ENCODE peak calls at places on chromosomes 4 and X, in six cellular contexts. One of them, this sample, is unnamed.
A peak's percentile ranks its signal among the peaks of the same experiment; 100 is the strongest.

GRCh38 chr4:3389879-3390840 is 51.6 kb upstream of the HGFAC start:
- DNase-seq in upper lobe of right lung: no peak
- DNase-seq in endothelial cell of umbilical vein: no peak
- DNase-seq in OCI-LY7: no peak
- DNase-seq in transverse colon: no peak
- DNase-seq in left ventricle myocardium inferior: peak; percentile 16
- DNase-seq in this sample: no peak

GRCh38 chrX:112734250-112734649 is 54.5 kb upstream of the LHFPL1 start:
- DNase-seq in left ventricle myocardium inferior: no peak
- DNase-seq in transverse colon: no peak
- DNase-seq in OCI-LY7: peak; percentile 8
- DNase-seq in endothelial cell of umbilical vein: no peak
- DNase-seq in upper lobe of right lung: no peak
- DNase-seq in this sample: no peak

GRCh38 chr4:19739101-19739651 is 512.5 kb upstream of the SLIT2 start:
- DNase-seq in OCI-LY7: no peak
- DNase-seq in transverse colon: no peak
- DNase-seq in endothelial cell of umbilical vein: peak; percentile 96
- DNase-seq in upper lobe of right lung: no peak
- DNase-seq in left ventricle myocardium inferior: no peak
- DNase-seq in this sample: no peak

GRCh38 chr4:147635348-147635747 is 18.2 kb downstream of the TMEM184C start:
- DNase-seq in left ventricle myocardium inferior: no peak
- DNase-seq in OCI-LY7: no peak
- DNase-seq in transverse colon: no peak
- DNase-seq in endothelial cell of umbilical vein: no peak
- DNase-seq in upper lobe of right lung: no peak
- DNase-seq in this sample: no peak

GRCh38 chrX:68462197-68462596 is 28.9 kb upstream of the OPHN1 start:
- DNase-seq in endothelial cell of umbilical vein: peak; percentile 14
- DNase-seq in upper lobe of right lung: no peak
- DNase-seq in OCI-LY7: no peak
- DNase-seq in left ventricle myocardium inferior: no peak
- DNase-seq in transverse colon: no peak
- DNase-seq in this sample: no peak

GRCh38 chrX:36357855-36358254 is 438.3 kb downstream of the CFAP47 start:
- DNase-seq in endothelial cell of umbilical vein: no peak
- DNase-seq in left ventricle myocardium inferior: no peak
- DNase-seq in OCI-LY7: no peak
- DNase-seq in upper lobe of right lung: no peak
- DNase-seq in transverse colon: no peak
- DNase-seq in this sample: no peak

GRCh38 chr4:174537634-174538033 is 15.3 kb upstream of the HPGD start:
- DNase-seq in transverse colon: no peak
- DNase-seq in endothelial cell of umbilical vein: no peak
- DNase-seq in OCI-LY7: no peak
- DNase-seq in upper lobe of right lung: no peak
- DNase-seq in left ventricle myocardium inferior: no peak
- DNase-seq in this sample: no peak

GRCh38 chr4:9898596-9899345 is 117.3 kb downstream of the DRD5 start:
- DNase-seq in endothelial cell of umbilical vein: peak; percentile 9
- DNase-seq in upper lobe of right lung: no peak
- DNase-seq in OCI-LY7: no peak
- DNase-seq in left ventricle myocardium inferior: peak; percentile 54
- DNase-seq in transverse colon: peak; percentile 37
- DNase-seq in this sample: no peak

GRCh38 chr4:123168812-123169211 is 227.8 kb upstream of the SPRY1 start:
- DNase-seq in OCI-LY7: no peak
- DNase-seq in endothelial cell of umbilical vein: no peak
- DNase-seq in left ventricle myocardium inferior: no peak
- DNase-seq in upper lobe of right lung: no peak
- DNase-seq in transverse colon: no peak
- DNase-seq in this sample: no peak

GRCh38 chr4:189858445-189858844 is 82.2 kb upstream of the FRG1 start:
- DNase-seq in left ventricle myocardium inferior: no peak
- DNase-seq in transverse colon: no peak
- DNase-seq in endothelial cell of umbilical vein: no peak
- DNase-seq in upper lobe of right lung: no peak
- DNase-seq in OCI-LY7: peak; percentile 40
- DNase-seq in this sample: no peak

GRCh38 chrX:5380426-5380825 is 848.2 kb downstream of the NLGN4X start:
- DNase-seq in OCI-LY7: no peak
- DNase-seq in endothelial cell of umbilical vein: no peak
- DNase-seq in upper lobe of right lung: no peak
- DNase-seq in transverse colon: no peak
- DNase-seq in left ventricle myocardium inferior: no peak
- DNase-seq in this sample: no peak

GRCh38 chr4:111788046-111788642 is 357.1 kb upstream of the FAM241A start:
- DNase-seq in endothelial cell of umbilical vein: no peak
- DNase-seq in transverse colon: no peak
- DNase-seq in OCI-LY7: no peak
- DNase-seq in left ventricle myocardium inferior: no peak
- DNase-seq in upper lobe of right lung: no peak
- DNase-seq in this sample: no peak
- TF ChIP-seq CTCF in endothelial cell of umbilical vein: no peak
- TF ChIP-seq CTCF in transverse colon: no peak
- TF ChIP-seq CTCF in OCI-LY7: no peak
- TF ChIP-seq CTCF in left ventricle myocardium inferior: no peak
- TF ChIP-seq CTCF in upper lobe of right lung: no peak
- TF ChIP-seq CTCF in this sample: no peak

GRCh38 chr4:958836-959337 is 14.5 kb downstream of the DGKQ start:
- DNase-seq in transverse colon: no peak
- DNase-seq in OCI-LY7: no peak
- DNase-seq in upper lobe of right lung: peak; percentile 40
- DNase-seq in left ventricle myocardium inferior: no peak
- DNase-seq in endothelial cell of umbilical vein: no peak
- DNase-seq in this sample: no peak
- H3K36me3 ChIP-seq in transverse colon: no peaks in the 10 kb centered on the region
- H3K36me3 ChIP-seq in OCI-LY7: no peaks in the 10 kb centered on the region
- H3K36me3 ChIP-seq in upper lobe of right lung: peaks cover 18% of the 10 kb centered on the region
- H3K36me3 ChIP-seq in left ventricle myocardium inferior: peaks cover 48% of the 10 kb centered on the region
- H3K36me3 ChIP-seq in endothelial cell of umbilical vein: peaks cover 15% of the 10 kb centered on the region
- H3K36me3 ChIP-seq in this sample: peaks cover 15% of the 10 kb centered on the region

GRCh38 chr4:26496207-26496783 is 6.0 kb upstream of the CCKAR start:
- DNase-seq in transverse colon: no peak
- DNase-seq in upper lobe of right lung: no peak
- DNase-seq in OCI-LY7: no peak
- DNase-seq in endothelial cell of umbilical vein: no peak
- DNase-seq in left ventricle myocardium inferior: no peak
- DNase-seq in this sample: no peak
- TF ChIP-seq CTCF in transverse colon: no peak
- TF ChIP-seq CTCF in upper lobe of right lung: no peak
- TF ChIP-seq CTCF in OCI-LY7: no peak
- TF ChIP-seq CTCF in endothelial cell of umbilical vein: no peak
- TF ChIP-seq CTCF in left ventricle myocardium inferior: no peak
- TF ChIP-seq CTCF in this sample: no peak

GRCh38 chr4:145842224-145842887 is 96.3 kb downstream of the ZNF827 start:
- DNase-seq in upper lobe of right lung: no peak
- DNase-seq in transverse colon: no peak
- DNase-seq in left ventricle myocardium inferior: no peak
- DNase-seq in OCI-LY7: no peak
- DNase-seq in endothelial cell of umbilical vein: peak; percentile 76
- DNase-seq in this sample: peak; percentile 44

GRCh38 chr4:145845118-145845517 is 93.5 kb downstream of the ZNF827 start:
- DNase-seq in left ventricle myocardium inferior: no peak
- DNase-seq in upper lobe of right lung: no peak
- DNase-seq in transverse colon: no peak
- DNase-seq in endothelial cell of umbilical vein: no peak
- DNase-seq in OCI-LY7: no peak
- DNase-seq in this sample: no peak

GRCh38 chr4:145840801-145841200 is 97.8 kb downstream of the ZNF827 start:
- DNase-seq in endothelial cell of umbilical vein: no peak
- DNase-seq in left ventricle myocardium inferior: no peak
- DNase-seq in upper lobe of right lung: no peak
- DNase-seq in OCI-LY7: no peak
- DNase-seq in transverse colon: no peak
- DNase-seq in this sample: no peak

GRCh38 chr4:145843651-145844050 is 95.0 kb downstream of the ZNF827 start:
- DNase-seq in OCI-LY7: no peak
- DNase-seq in upper lobe of right lung: no peak
- DNase-seq in transverse colon: no peak
- DNase-seq in left ventricle myocardium inferior: no peak
- DNase-seq in endothelial cell of umbilical vein: no peak
- DNase-seq in this sample: no peak

GRCh38 chr4:145843148-145843547 is 95.5 kb downstream of the ZNF827 start:
- DNase-seq in left ventricle myocardium inferior: no peak
- DNase-seq in transverse colon: no peak
- DNase-seq in OCI-LY7: no peak
- DNase-seq in upper lobe of right lung: no peak
- DNase-seq in endothelial cell of umbilical vein: peak; percentile 79
- DNase-seq in this sample: no peak
- H3K36me3 ChIP-seq in left ventricle myocardium inferior: peaks cover 11% of the 10 kb centered on the region
- H3K36me3 ChIP-seq in transverse colon: no peaks in the 10 kb centered on the region
- H3K36me3 ChIP-seq in OCI-LY7: peaks cover 76% of the 10 kb centered on the region
- H3K36me3 ChIP-seq in upper lobe of right lung: no peaks in the 10 kb centered on the region
- H3K36me3 ChIP-seq in endothelial cell of umbilical vein: no peaks in the 10 kb centered on the region
- H3K36me3 ChIP-seq in this sample: peaks cover 6% of the 10 kb centered on the region

GRCh38 chr4:46648088-46648744 is 258.3 kb upstream of the GABRA2 start:
- DNase-seq in OCI-LY7: peak; percentile 43
- DNase-seq in left ventricle myocardium inferior: no peak
- DNase-seq in upper lobe of right lung: no peak
- DNase-seq in endothelial cell of umbilical vein: no peak
- DNase-seq in transverse colon: peak; percentile 16
- DNase-seq in this sample: no peak
- TF ChIP-seq CTCF in OCI-LY7: peak; percentile 82
- TF ChIP-seq CTCF in left ventricle myocardium inferior: no peak
- TF ChIP-seq CTCF in upper lobe of right lung: peak; percentile 20
- TF ChIP-seq CTCF in endothelial cell of umbilical vein: no peak
- TF ChIP-seq CTCF in transverse colon: peak; percentile 30
- TF ChIP-seq CTCF in this sample: no peak

GRCh38 chr4:84669201-84669600 is 86.3 kb downstream of the CDS1 start:
- DNase-seq in endothelial cell of umbilical vein: no peak
- DNase-seq in transverse colon: no peak
- DNase-seq in upper lobe of right lung: no peak
- DNase-seq in OCI-LY7: no peak
- DNase-seq in left ventricle myocardium inferior: no peak
- DNase-seq in this sample: no peak

GRCh38 chr4:84673475-84674230 is 90.7 kb downstream of the CDS1 start:
- DNase-seq in upper lobe of right lung: no peak
- DNase-seq in transverse colon: no peak
- DNase-seq in OCI-LY7: no peak
- DNase-seq in left ventricle myocardium inferior: no peak
- DNase-seq in endothelial cell of umbilical vein: peak; percentile 76
- DNase-seq in this sample: no peak

GRCh38 chr4:84677093-84677492 is 94.2 kb downstream of the CDS1 start:
- DNase-seq in endothelial cell of umbilical vein: no peak
- DNase-seq in transverse colon: no peak
- DNase-seq in OCI-LY7: no peak
- DNase-seq in upper lobe of right lung: no peak
- DNase-seq in left ventricle myocardium inferior: no peak
- DNase-seq in this sample: no peak

GRCh38 chr4:84666444-84666843 is 83.5 kb downstream of the CDS1 start:
- DNase-seq in left ventricle myocardium inferior: no peak
- DNase-seq in upper lobe of right lung: no peak
- DNase-seq in endothelial cell of umbilical vein: no peak
- DNase-seq in OCI-LY7: no peak
- DNase-seq in transverse colon: no peak
- DNase-seq in this sample: no peak

GRCh38 chr4:84672177-84672576 is 89.2 kb downstream of the CDS1 start:
- DNase-seq in transverse colon: no peak
- DNase-seq in endothelial cell of umbilical vein: no peak
- DNase-seq in OCI-LY7: no peak
- DNase-seq in left ventricle myocardium inferior: no peak
- DNase-seq in upper lobe of right lung: no peak
- DNase-seq in this sample: no peak
- H3K36me3 ChIP-seq in transverse colon: peaks cover 29% of the 10 kb centered on the region
- H3K36me3 ChIP-seq in endothelial cell of umbilical vein: peaks cover 12% of the 10 kb centered on the region
- H3K36me3 ChIP-seq in OCI-LY7: no peaks in the 10 kb centered on the region
- H3K36me3 ChIP-seq in left ventricle myocardium inferior: peaks cover 87% of the 10 kb centered on the region
- H3K36me3 ChIP-seq in upper lobe of right lung: peaks cover 64% of the 10 kb centered on the region
- H3K36me3 ChIP-seq in this sample: no peaks in the 10 kb centered on the region

GRCh38 chr4:1285790-1286553 is 3.7 kb upstream of the MAEA start:
- DNase-seq in transverse colon: no peak
- DNase-seq in OCI-LY7: peak; percentile 69
- DNase-seq in left ventricle myocardium inferior: no peak
- DNase-seq in upper lobe of right lung: no peak
- DNase-seq in endothelial cell of umbilical vein: no peak
- DNase-seq in this sample: no peak
- TF ChIP-seq CTCF in transverse colon: no peak
- TF ChIP-seq CTCF in OCI-LY7: peak; percentile 66
- TF ChIP-seq CTCF in left ventricle myocardium inferior: no peak
- TF ChIP-seq CTCF in upper lobe of right lung: peak; percentile 9
- TF ChIP-seq CTCF in endothelial cell of umbilical vein: no peak
- TF ChIP-seq CTCF in this sample: no peak

GRCh38 chrX:119638725-119639471 is 32.7 kb upstream of the NKRF start:
- DNase-seq in OCI-LY7: no peak
- DNase-seq in left ventricle myocardium inferior: no peak
- DNase-seq in upper lobe of right lung: no peak
- DNase-seq in endothelial cell of umbilical vein: no peak
- DNase-seq in transverse colon: no peak
- DNase-seq in this sample: no peak
- H3K36me3 ChIP-seq in OCI-LY7: peaks cover 93% of the 10 kb centered on the region
- H3K36me3 ChIP-seq in left ventricle myocardium inferior: no peaks in the 10 kb centered on the region
- H3K36me3 ChIP-seq in upper lobe of right lung: no peaks in the 10 kb centered on the region
- H3K36me3 ChIP-seq in endothelial cell of umbilical vein: no peaks in the 10 kb centered on the region
- H3K36me3 ChIP-seq in transverse colon: no peaks in the 10 kb centered on the region
- H3K36me3 ChIP-seq in this sample: no peaks in the 10 kb centered on the region

GRCh38 chrX:149648932-149649331 is 17.3 kb upstream of the TMEM185A start:
- DNase-seq in OCI-LY7: no peak
- DNase-seq in upper lobe of right lung: no peak
- DNase-seq in endothelial cell of umbilical vein: no peak
- DNase-seq in left ventricle myocardium inferior: no peak
- DNase-seq in transverse colon: no peak
- DNase-seq in this sample: no peak
- TF ChIP-seq CTCF in OCI-LY7: no peak
- TF ChIP-seq CTCF in upper lobe of right lung: no peak
- TF ChIP-seq CTCF in endothelial cell of umbilical vein: no peak
- TF ChIP-seq CTCF in left ventricle myocardium inferior: peak; percentile 26
- TF ChIP-seq CTCF in transverse colon: no peak
- TF ChIP-seq CTCF in this sample: no peak